ENCODE peak calls at places on chromosomes 2 and 18, in six cellular contexts. Q is stromal cell of bone marrow; D is activated T-cell treated with anti-CD3 and anti-CD28 coated beads for 1 hour; S is amniotic stem cell; Z is activated naive CD4-positive, alpha-beta T cell treated with anti-CD3 and anti-CD28 coated beads, Interleukin-2, amount 10 ng/mL, durations not matched to agents 7 days and 5 days; K is epithelial cell of esophagus. F is an unnamed sample.

GRCh38 chr2:51918113-51918512 is 886.2 kb upstream of the NRXN1 start:
- DNase-seq in S (no peak), Q (peak), Z (no peak), K (peak), D (no peak), F (no peak)

GRCh38 chr2:106020032-106020431 is 174.1 kb downstream of the UXS1 start:
- DNase-seq in K (no peak), Z (no peak), D (no peak), S (no peak), Q (peak), F (no peak)

GRCh38 chr18:49878567-49878966 is 65.2 kb upstream of the ACAA2 start:
- DNase-seq in S (no peak), D (no peak), Z (no peak), K (peak), Q (no peak), F (no peak)

GRCh38 chr2:27212626-27213471 is 781 bp upstream of the SLC5A6 start:
- DNase-seq in S (no peak), Z (peak), K (peak), D (peak), Q (peak), F (no peak)

GRCh38 chr2:108288534-108289106 is at the start of gene SULT1C2:
- DNase-seq in Q (no peak), Z (no peak), S (no peak), D (no peak), K (no peak), F (no peak)

GRCh38 chr2:7430869-7431641 is 513.8 kb downstream of the RNF144A start:
- DNase-seq in Z (peak), D (peak), S (no peak), Q (no peak), K (peak), F (no peak)

GRCh38 chr18:62072370-62072769 is 114.5 kb downstream of the PIGN start:
- DNase-seq in S (no peak), Z (no peak), D (no peak), K (no peak), Q (no peak), F (no peak)

GRCh38 chr2:27078267-27079194 is at the start of gene EMILIN1:
- DNase-seq in Q (peak), D (no peak), K (no peak), S (peak), Z (no peak), F (no peak)

GRCh38 chr2:181904022-181904632 is 12.6 kb downstream of the ITPRID2 start:
- DNase-seq in Z (no peak), Q (no peak), K (peak), S (no peak), D (no peak), F (peak)

GRCh38 chr2:232951891-232952290 is 61.2 kb downstream of the NGEF start:
- DNase-seq in Z (no peak), D (no peak), K (peak), S (no peak), Q (no peak), F (no peak)

GRCh38 chr2:38702413-38702812 is 36.5 kb downstream of the GALM start:
- DNase-seq in K (peak), D (no peak), Q (peak), S (peak), Z (no peak), F (no peak)

F was measured in SK-N-MC.